ENCODE peak calls at places on chromosomes 16 and 17, in ten cellular contexts. Y is CD4-positive, CD25-positive, alpha-beta regulatory T cell; P is effector memory CD4-positive, alpha-beta T cell; D is tibial artery; Z is GM23248; A is pancreas; M is uterus; V is IMR-90; Q is Peyer's patch; I is cardiac muscle cell. T is an unnamed sample.

GRCh38 chr16:2091722-2092620 is 43.7 kb downstream of the PKD1 start:
- DNase-seq in Y (no peak), P (no peak), D (no peak), Z (no peak), A (peak; percentile 41), M (no peak), V (no peak), Q (no peak), I (no peak), T (peak; percentile 91)

GRCh38 chr17:81514735-81515529 is 2.3 kb upstream of the ACTG1 start:
- DNase-seq in Y (peak; percentile 73), P (peak; percentile 65), D (peak; percentile 87), Z (peak; percentile 88), A (peak; percentile 79), M (peak; percentile 89), V (peak; percentile 82), Q (peak; percentile 79), I (peak; percentile 90), T (peak; percentile 93)

GRCh38 chr16:48014349-48015135 is 141.3 kb downstream of the ABCC12 start:
- DNase-seq in Y (no peak), P (no peak), D (no peak), Z (peak; percentile 5), A (no peak), M (no peak), V (peak; percentile 57), Q (no peak), I (no peak), T (no peak)

GRCh38 chr16:54431041-54431996 is 144.7 kb upstream of the IRX3 start:
- DNase-seq in Y (no peak), P (no peak), D (no peak), Z (peak; percentile 79), A (no peak), M (no peak), V (no peak), Q (no peak), I (peak; percentile 29), T (no peak)

GRCh38 chr16:57893559-57894389 is 77.2 kb downstream of the CNGB1 start:
- DNase-seq in Y (no peak), P (no peak), D (no peak), Z (peak; percentile 82), A (peak; percentile 27), M (no peak), V (peak; percentile 91), Q (no peak), I (peak; percentile 94), T (no peak)

GRCh38 chr17:81000089-81000630 is 8.5 kb downstream of the CHMP6 start:
- DNase-seq in Y (no peak), P (no peak), D (no peak), Z (no peak), A (no peak), M (no peak), V (no peak), Q (no peak), I (no peak), T (peak; percentile 43)

GRCh38 chr17:17971431-17972125 is 622 bp downstream of the TOM1L2 start:
- DNase-seq in Y (peak; percentile 21), P (peak; percentile 20), D (peak; percentile 25), Z (peak; percentile 51), A (peak; percentile 45), M (peak; percentile 40), V (no peak), Q (no peak), I (peak; percentile 41), T (peak; percentile 44)

GRCh38 chr17:61335845-61336655 is 63.6 kb upstream of the TBX2 start:
- DNase-seq in Y (no peak), P (no peak), D (no peak), Z (no peak), A (peak; percentile 73), M (no peak), V (peak; percentile 78), Q (no peak), I (no peak), T (peak; percentile 67)

GRCh38 chr17:31374083-31374447 is 17.4 kb upstream of the RAB11FIP4 start:
- DNase-seq in Y (no peak), P (no peak), D (no peak), Z (no peak), A (no peak), M (no peak), V (no peak), Q (no peak), I (no peak), T (no peak)

GRCh38 chr16:29926675-29927522 is 873 bp upstream of the KCTD13 start:
- DNase-seq in Y (no peak), P (no peak), D (no peak), Z (peak; percentile 69), A (peak; percentile 49), M (peak; percentile 29), V (peak; percentile 23), Q (no peak), I (no peak), T (peak; percentile 55)

GRCh38 chr17:32015245-32016013 is 8.2 kb downstream of the LRRC37B start:
- DNase-seq in Y (no peak), P (no peak), D (no peak), Z (no peak), A (no peak), M (no peak), V (peak; percentile 33), Q (no peak), I (no peak), T (no peak)

GRCh38 chr17:55442953-55443683 is 21.5 kb upstream of the MMD start:
- DNase-seq in Y (no peak), P (no peak), D (no peak), Z (no peak), A (no peak), M (no peak), V (peak; percentile 72), Q (no peak), I (peak; percentile 73), T (no peak)

GRCh38 chr17:29929006-29929543 is 953 bp downstream of the SSH2 start:
- DNase-seq in Y (no peak), P (no peak), D (no peak), Z (peak; percentile 72), A (peak; percentile 28), M (peak; percentile 20), V (no peak), Q (peak; percentile 32), I (peak; percentile 46), T (peak; percentile 50)

GRCh38 chr17:6940186-6940649 is 55.6 kb upstream of the ALOX12 start:
- DNase-seq in Y (no peak), P (no peak), D (no peak), Z (no peak), A (no peak), M (peak; percentile 21), V (no peak), Q (no peak), I (no peak), T (no peak)

GRCh38 chr17:45292696-45293412 is 24.0 kb downstream of the MAP3K14 start:
- DNase-seq in Y (no peak), P (no peak), D (no peak), Z (no peak), A (peak; percentile 55), M (no peak), V (no peak), Q (no peak), I (no peak), T (no peak)

GRCh38 chr17:45293413-45294211 is 23.2 kb downstream of the MAP3K14 start:
- DNase-seq in Y (no peak), P (no peak), D (peak; percentile 92), Z (peak; percentile 96), A (peak; percentile 78), M (peak; percentile 93), V (peak; percentile 91), Q (no peak), I (peak; percentile 90), T (peak; percentile 65)

GRCh38 chr17:45289316-45290268 is 27.2 kb downstream of the MAP3K14 start:
- DNase-seq in Y (no peak), P (no peak), D (no peak), Z (no peak), A (no peak), M (no peak), V (no peak), Q (no peak), I (no peak), T (no peak)

GRCh38 chr17:45290269-45290765 is 26.5 kb downstream of the MAP3K14 start:
- DNase-seq in Y (no peak), P (no peak), D (no peak), Z (no peak), A (no peak), M (no peak), V (no peak), Q (no peak), I (no peak), T (no peak)

GRCh38 chr17:45291170-45291805 is 25.5 kb downstream of the MAP3K14 start:
- DNase-seq in Y (no peak), P (no peak), D (peak; percentile 67), Z (no peak), A (no peak), M (no peak), V (no peak), Q (peak; percentile 66), I (no peak), T (no peak)
- H3K4me1 ChIP-seq in Y (peaks cover 23% of the 10 kb centered on the region), P (peaks cover 10% of the 10 kb centered on the region), D (peaks cover 44% of the 10 kb centered on the region), Z (peaks cover 47% of the 10 kb centered on the region), A (peaks cover 84% of the 10 kb centered on the region), M (peaks cover 40% of the 10 kb centered on the region), V (peaks cover 37% of the 10 kb centered on the region), Q (peaks cover 91% of the 10 kb centered on the region), I (peaks cover 61% of the 10 kb centered on the region), T (peaks cover 44% of the 10 kb centered on the region)

GRCh38 chr16:23504453-23505179 is 5.7 kb downstream of the GGA2 start:
- DNase-seq in Y (peak; percentile 23), P (peak; percentile 56), D (peak; percentile 65), Z (peak; percentile 98), A (peak; percentile 41), M (peak; percentile 47), V (peak; percentile 94), Q (peak; percentile 73), I (peak; percentile 88), T (peak; percentile 30)
- H3K4me3 ChIP-seq in Y (peak overlapping the region; percentile 31), P (no peak overlapping the region), D (no peak overlapping the region), Z (peak overlapping the region; percentile 23), A (no peak overlapping the region), M (no peak overlapping the region), V (no peak overlapping the region), Q (no peak overlapping the region), I (no peak overlapping the region), T (no peak overlapping the region)

DNA sequence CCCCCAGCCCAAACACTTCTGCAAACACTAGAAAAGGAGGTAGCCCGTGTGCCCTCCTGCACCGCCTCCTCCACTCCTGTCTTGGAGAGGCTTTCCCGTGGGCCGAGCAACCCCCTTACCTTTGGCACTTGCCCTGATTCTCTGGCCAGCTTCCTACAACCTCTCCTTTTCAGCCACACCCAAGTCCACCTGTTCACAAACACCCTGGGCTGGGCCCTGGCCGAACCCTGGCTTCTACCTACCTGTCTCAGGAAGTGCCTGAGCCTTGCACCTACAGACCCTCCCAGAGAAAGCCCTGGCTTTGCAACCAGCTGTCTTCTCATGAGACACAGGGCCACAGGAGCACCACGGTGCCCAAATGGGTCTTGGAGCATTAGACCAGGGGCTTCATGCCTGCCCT is 2.0 kb upstream of the ANTKMT start:
- DNase-seq in Y (no peak), P (no peak), D (no peak), Z (no peak), A (no peak), M (no peak), V (no peak), Q (no peak), I (no peak), T (peak; percentile 75)
- H3K4me1 ChIP-seq in Y (peaks cover 56% of the 10 kb centered on the region), P (peaks cover 33% of the 10 kb centered on the region), D (peaks cover 33% of the 10 kb centered on the region), Z (peaks cover 4% of the 10 kb centered on the region), A (peaks cover 28% of the 10 kb centered on the region), M (peaks cover 29% of the 10 kb centered on the region), V (peaks cover 21% of the 10 kb centered on the region), Q (peaks cover 52% of the 10 kb centered on the region), I (peaks cover 23% of the 10 kb centered on the region), T (peaks cover 52% of the 10 kb centered on the region)

DNA sequence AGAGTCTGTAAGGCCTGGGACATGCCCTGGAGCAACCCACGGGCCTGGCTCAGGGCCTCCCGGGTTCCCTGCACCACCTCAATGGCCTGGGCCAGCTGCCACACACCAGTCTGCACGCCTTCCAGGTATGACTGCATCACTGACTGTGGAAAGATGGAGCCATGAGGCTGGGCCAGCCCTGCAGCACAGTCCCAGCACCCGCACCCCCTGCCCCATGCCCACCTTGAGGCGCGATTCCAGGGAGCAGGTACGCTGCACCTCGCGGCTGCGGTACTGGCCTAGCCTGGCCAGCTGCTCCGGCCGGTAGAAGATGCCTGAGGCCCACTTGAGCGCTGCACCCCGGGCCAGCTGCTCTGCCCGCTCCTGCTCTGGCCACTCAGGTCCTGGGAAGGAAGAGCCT is 1.1 kb downstream of the EXOC3L1 start:
- DNase-seq in Y (no peak), P (no peak), D (no peak), Z (no peak), A (no peak), M (no peak), V (no peak), Q (no peak), I (no peak), T (no peak)
- H3K4me3 ChIP-seq in Y (no peak overlapping the region), P (no peak overlapping the region), D (no peak overlapping the region), Z (no peak overlapping the region), A (no peak overlapping the region), M (no peak overlapping the region), V (no peak overlapping the region), Q (no peak overlapping the region), I (no peak overlapping the region), T (no peak overlapping the region)